ENCODE peak calls at places on chromosome 18, in four cellular contexts. U is LNCaP clone FGC; N is GM13977; G is stimulated activated naive CD8-positive, alpha-beta T cell treated with anti-CD3 and anti-CD28 coated beads, Interleukin-15, amount 100 ng/mL, for 72 hours. X is an unnamed sample.
A peak's percentile ranks its signal among the peaks of the same experiment; 100 is the strongest.

GRCh38 chr18:11877497-11877896 is 26.3 kb downstream of the CHMP1B start:
- DNase-seq in U (no peak), N (no peak), G (no peak), X (no peak)

GRCh38 chr18:3463052-3463451 is 13.1 kb downstream of the TGIF1 start:
- DNase-seq in U (no peak), N (no peak), G (no peak), X (no peak)

GRCh38 chr18:43001821-43002220 is 113.7 kb downstream of the RIT2 start:
- DNase-seq in U (no peak), N (no peak), G (no peak), X (no peak)

GRCh38 chr18:59909289-59910036 is 9.7 kb downstream of the PMAIP1 start:
- DNase-seq in U (no peak), N (no peak), G (no peak), X (no peak)

GRCh38 chr18:30248061-30248460 is 794.5 kb downstream of the DSC3 start:
- DNase-seq in U (no peak), N (no peak), G (no peak), X (no peak)

GRCh38 chr18:45112682-45113081 is 432.0 kb downstream of the SETBP1 start:
- DNase-seq in U (no peak), N (no peak), G (no peak), X (no peak)

GRCh38 chr18:25066536-25066935 is 285.4 kb downstream of the ZNF521 start:
- DNase-seq in U (no peak), N (no peak), G (no peak), X (no peak)

GRCh38 chr18:36186461-36187137 is 698 bp upstream of the MOCOS start:
- DNase-seq in U (no peak), N (peak; percentile 38), G (peak; percentile 15), X (peak; percentile 23)

GRCh38 chr18:55477537-55478300 is 110.3 kb downstream of the TCF4 start:
- DNase-seq in U (no peak), N (peak; percentile 37), G (peak; percentile 33), X (no peak)

GRCh38 chr18:2083691-2084090 is 487.6 kb downstream of the METTL4 start:
- DNase-seq in U (no peak), N (no peak), G (no peak), X (no peak)

GRCh38 chr18:36693931-36694661 is 134.7 kb downstream of the TPGS2 start:
- DNase-seq in U (peak; percentile 77), N (no peak), G (no peak), X (no peak)

GRCh38 chr18:58005036-58005435 is 39.0 kb upstream of the NEDD4L start:
- DNase-seq in U (no peak), N (no peak), G (no peak), X (no peak)

GRCh38 chr18:79600141-79600540 is 79.5 kb upstream of the CTDP1 start:
- DNase-seq in U (no peak), N (no peak), G (no peak), X (no peak)

GRCh38 chr18:11310476-11311086 is 161.2 kb upstream of the PIEZO2 start:
- DNase-seq in U (no peak), N (peak; percentile 44), G (no peak), X (peak; percentile 5)

GRCh38 chr18:59379772-59380530 is 20.9 kb upstream of the LMAN1 start:
- DNase-seq in U (no peak), N (no peak), G (no peak), X (no peak)

GRCh38 chr18:77087391-77088141 is 45.0 kb downstream of the MBP start:
- DNase-seq in U (no peak), N (no peak), G (no peak), X (no peak)

GRCh38 chr18:7233398-7233797 is 2.5 kb downstream of the LRRC30 start:
- DNase-seq in U (no peak), N (no peak), G (no peak), X (no peak)

GRCh38 chr18:67041334-67041733 is 437.4 kb upstream of the CDH19 start:
- DNase-seq in U (no peak), N (no peak), G (no peak), X (no peak)

GRCh38 chr18:38690626-38691025 is 1125.0 kb upstream of the CELF4 start:
- DNase-seq in U (no peak), N (no peak), G (no peak), X (no peak)

GRCh38 chr18:55910328-55910727 is 322.3 kb upstream of the TCF4 start:
- DNase-seq in U (no peak), N (no peak), G (no peak), X (no peak)

GRCh38 chr18:3217930-3218647 is 1.7 kb downstream of the MYOM1 start:
- DNase-seq in U (peak; percentile 33), N (no peak), G (no peak), X (no peak)

GRCh38 chr18:10791141-10791808 is 265.4 kb downstream of the NAPG start:
- DNase-seq in U (no peak), N (no peak), G (no peak), X (no peak)

GRCh38 chr18:48049757-48050156 is 119.3 kb upstream of the SMAD2 start:
- DNase-seq in U (no peak), N (no peak), G (no peak), X (no peak)

GRCh38 chr18:48638451-48638850 is 99.6 kb downstream of the CTIF start:
- DNase-seq in U (no peak), N (no peak), G (no peak), X (no peak)

GRCh38 chr18:292271-292670 is 24.4 kb upstream of the THOC1 start:
- DNase-seq in U (no peak), N (no peak), G (no peak), X (no peak)

GRCh38 chr18:49024408-49024807 is 73.6 kb upstream of the SMAD7 start:
- DNase-seq in U (no peak), N (no peak), G (no peak), X (no peak)

GRCh38 chr18:59778434-59778833 is 81.2 kb upstream of the CCBE1 start:
- DNase-seq in U (no peak), N (no peak), G (no peak), X (no peak)

GRCh38 chr18:27778441-27778840 is 398.5 kb downstream of the CDH2 start:
- DNase-seq in U (no peak), N (no peak), G (no peak), X (no peak)

GRCh38 chr18:76620326-76620813 is 125.3 kb upstream of the ZNF516 start:
- DNase-seq in U (no peak), N (peak; percentile 71), G (peak; percentile 44), X (peak; percentile 72)

GRCh38 chr18:6222271-6222670 is 192.4 kb downstream of the L3MBTL4 start:
- DNase-seq in U (no peak), N (no peak), G (no peak), X (no peak)

GRCh38 chr18:21453512-21453862 is 147.0 kb downstream of the ESCO1 start:
- DNase-seq in U (peak; percentile 23), N (no peak), G (no peak), X (no peak)

GRCh38 chr18:55322176-55322735 is 265.7 kb downstream of the TCF4 start:
- DNase-seq in U (peak; percentile 4), N (peak; percentile 62), G (no peak), X (peak; percentile 21)

GRCh38 chr18:25853716-25854465 is 236.5 kb downstream of the SS18 start:
- DNase-seq in U (no peak), N (no peak), G (no peak), X (no peak)